ENCODE peak calls at places on chromosomes 11 and 22, in eight cellular contexts. K is GM12892, D is T follicular helper cell, C is GM12864, N is HTR-8/SVneo, T is K562, R is HEK293T, Z is hypothalamus. M is an unnamed sample.

GRCh38 chr11:131544591-131544990 is 174.2 kb downstream of the NTM start:
- DNase-seq in D (no peak), K (no peak), C (no peak), N (no peak), T (no peak), R (no peak), Z (no peak), M (no peak)

GRCh38 chr22:31144223-31144622 is 3.9 kb upstream of the PLA2G3 start:
- DNase-seq in T (no peak), K (no peak), Z (no peak), C (no peak), D (no peak), N (no peak), R (no peak), M (no peak)

GRCh38 chr11:78019808-78020207 is 3.3 kb downstream of the KCTD14 start:
- DNase-seq in K (no peak), R (no peak), D (no peak), N (no peak), T (no peak), Z (no peak), C (no peak), M (no peak)

GRCh38 chr11:13745165-13745564 is 76.7 kb downstream of the FAR1 start:
- DNase-seq in C (no peak), N (no peak), T (no peak), K (no peak), D (no peak), Z (peak; percentile 5), R (no peak), M (no peak)

GRCh38 chr22:19892249-19892879 is 37.7 kb upstream of the GNB1L start:
- DNase-seq in R (no peak), C (no peak), Z (no peak), D (peak; percentile 47), K (peak; percentile 41), T (peak; percentile 84), N (peak; percentile 57), M (no peak)

GRCh38 chr11:118687906-118688305 is 8.5 kb upstream of the TREH start:
- DNase-seq in R (no peak), D (no peak), N (no peak), C (no peak), K (no peak), T (no peak), Z (no peak), M (no peak)

GRCh38 chr11:33690290-33691050 is 10.2 kb downstream of the C11orf91 start:
- DNase-seq in C (no peak), D (no peak), N (peak; percentile 62), Z (peak; percentile 53), R (no peak), T (peak; percentile 41), K (no peak), M (peak; percentile 99)

GRCh38 chr11:20599424-20600346 is at the start of gene SLC6A5:
- DNase-seq in C (no peak), R (peak; percentile 70), T (peak; percentile 73), K (no peak), D (no peak), N (peak; percentile 48), Z (no peak), M (no peak)

GRCh38 chr11:30364139-30364875 is 41.4 kb downstream of the ARL14EP start:
- DNase-seq in D (no peak), N (no peak), C (no peak), Z (no peak), R (no peak), K (no peak), T (peak; percentile 49), M (no peak)

GRCh38 chr11:91860661-91861060 is 364.0 kb upstream of the FAT3 start:
- DNase-seq in C (no peak), Z (no peak), D (no peak), N (no peak), T (no peak), R (no peak), K (no peak), M (no peak)

GRCh38 chr22:21719024-21719423 is 16.6 kb downstream of the YPEL1 start:
- DNase-seq in N (no peak), Z (no peak), T (no peak), D (no peak), C (no peak), K (no peak), R (no peak), M (no peak)

GRCh38 chr11:131682373-131683015 is 312.1 kb downstream of the NTM start:
- DNase-seq in R (no peak), K (no peak), T (no peak), N (no peak), Z (no peak), D (no peak), C (no peak), M (no peak)

GRCh38 chr11:17267576-17267975 is 9.0 kb upstream of the NUCB2 start:
- DNase-seq in C (no peak), R (no peak), K (no peak), Z (no peak), T (no peak), D (no peak), N (peak; percentile 85), M (peak; percentile 50)

GRCh38 chr11:75422248-75423231 is 10.5 kb downstream of the KLHL35 start:
- DNase-seq in D (no peak), R (no peak), C (no peak), T (peak; percentile 75), K (peak; percentile 7), Z (no peak), N (no peak), M (no peak)

GRCh38 chr22:38416621-38417251 is 38.3 kb downstream of the KCNJ4 start:
- DNase-seq in K (no peak), C (no peak), Z (no peak), T (no peak), N (no peak), D (no peak), R (no peak), M (no peak)

GRCh38 chr11:67045314-67045713 is 11.3 kb upstream of the RHOD start:
- DNase-seq in K (peak; percentile 64), C (no peak), R (no peak), N (no peak), Z (no peak), D (no peak), T (peak; percentile 51), M (no peak)

GRCh38 chr11:46127150-46127638 is 5.9 kb upstream of the PHF21A start:
- DNase-seq in C (peak; percentile 35), K (no peak), T (peak; percentile 93), R (peak; percentile 42), D (peak; percentile 35), N (peak; percentile 75), Z (no peak), M (peak; percentile 75)

GRCh38 chr11:19642185-19642591 is 70.4 kb upstream of the NAV2 start:
- DNase-seq in Z (no peak), R (no peak), T (no peak), K (no peak), C (no peak), N (no peak), D (no peak), M (no peak)

GRCh38 chr11:66976048-66976467 is 954 bp downstream of the C11orf86 start:
- DNase-seq in N (no peak), C (no peak), K (no peak), R (peak; percentile 67), T (peak; percentile 54), D (no peak), Z (no peak), M (no peak)

GRCh38 chr11:68354181-68354872 is 41.9 kb downstream of the LRP5 start:
- DNase-seq in K (no peak), R (no peak), N (peak; percentile 97), T (no peak), Z (peak; percentile 36), C (no peak), D (no peak), M (peak; percentile 93)

GRCh38 chr11:72541224-72541974 is 107.1 kb upstream of the CLPB start:
- DNase-seq in R (no peak), Z (peak; percentile 5), D (no peak), C (no peak), T (no peak), K (no peak), N (no peak), M (no peak)

GRCh38 chr11:9609841-9610240 is 36.4 kb downstream of the WEE1 start:
- DNase-seq in D (no peak), C (no peak), R (no peak), N (no peak), K (no peak), Z (no peak), T (no peak), M (no peak)

GRCh38 chr11:95516786-95517185 is 272.8 kb downstream of the FAM76B start:
- DNase-seq in C (no peak), N (no peak), T (no peak), K (no peak), D (no peak), Z (no peak), R (no peak), M (no peak)

GRCh38 chr11:68053981-68054812 is 15.4 kb downstream of the TCIRG1 start:
- DNase-seq in C (no peak), N (no peak), D (no peak), K (no peak), R (no peak), T (no peak), Z (no peak), M (no peak)

GRCh38 chr22:41968601-41969000 is 642 bp upstream of the SEPTIN3 start:
- DNase-seq in R (no peak), K (no peak), Z (no peak), D (no peak), T (peak; percentile 13), N (no peak), C (no peak), M (no peak)

GRCh38 chr22:44578115-44578457 is 80.1 kb upstream of the RTL6 start:
- DNase-seq in D (no peak), Z (no peak), N (no peak), R (no peak), C (no peak), T (no peak), K (no peak), M (no peak)